ENCODE peak calls at places on chromosomes 11 and 22, in four cellular contexts. One of them, this sample, is unnamed.

GRCh38 chr11:12362857-12363256 is 14.5 kb upstream of the PARVA start:
- DNase-seq in testis: no peak
- DNase-seq in A549: no peak
- DNase-seq in endothelial cell of umbilical vein: no peak
- DNase-seq in this sample: no peak

GRCh38 chr11:707817-708420 is 1.9 kb downstream of the EPS8L2 start:
- DNase-seq in testis: no peak
- DNase-seq in endothelial cell of umbilical vein: no peak
- DNase-seq in A549: no peak
- DNase-seq in this sample: no peak

GRCh38 chr11:116955548-116955947 is 118.1 kb upstream of the APOA1 start:
- DNase-seq in endothelial cell of umbilical vein: no peak
- DNase-seq in testis: no peak
- DNase-seq in A549: no peak
- DNase-seq in this sample: no peak

GRCh38 chr11:114147389-114148382 is 88.2 kb downstream of the ZBTB16 start:
- DNase-seq in A549: no peak
- DNase-seq in testis: no peak
- DNase-seq in endothelial cell of umbilical vein: peak; percentile 26
- DNase-seq in this sample: peak; percentile 77

GRCh38 chr11:122668562-122669090 is 13.1 kb downstream of the UBASH3B start:
- DNase-seq in endothelial cell of umbilical vein: peak; percentile 20
- DNase-seq in testis: no peak
- DNase-seq in A549: peak; percentile 60
- DNase-seq in this sample: no peak

GRCh38 chr22:41998361-41999261 is at the start of gene WBP2NL:
- DNase-seq in testis: peak; percentile 94
- DNase-seq in A549: peak; percentile 90
- DNase-seq in endothelial cell of umbilical vein: peak; percentile 79
- DNase-seq in this sample: peak; percentile 87

GRCh38 chr11:32152821-32153220 is 61.9 kb downstream of the RCN1 start:
- DNase-seq in A549: no peak
- DNase-seq in testis: no peak
- DNase-seq in endothelial cell of umbilical vein: no peak
- DNase-seq in this sample: no peak

GRCh38 chr11:119696378-119697157 is 32.4 kb downstream of the NECTIN1 start:
- DNase-seq in A549: no peak
- DNase-seq in endothelial cell of umbilical vein: no peak
- DNase-seq in testis: no peak
- DNase-seq in this sample: no peak

DNA sequence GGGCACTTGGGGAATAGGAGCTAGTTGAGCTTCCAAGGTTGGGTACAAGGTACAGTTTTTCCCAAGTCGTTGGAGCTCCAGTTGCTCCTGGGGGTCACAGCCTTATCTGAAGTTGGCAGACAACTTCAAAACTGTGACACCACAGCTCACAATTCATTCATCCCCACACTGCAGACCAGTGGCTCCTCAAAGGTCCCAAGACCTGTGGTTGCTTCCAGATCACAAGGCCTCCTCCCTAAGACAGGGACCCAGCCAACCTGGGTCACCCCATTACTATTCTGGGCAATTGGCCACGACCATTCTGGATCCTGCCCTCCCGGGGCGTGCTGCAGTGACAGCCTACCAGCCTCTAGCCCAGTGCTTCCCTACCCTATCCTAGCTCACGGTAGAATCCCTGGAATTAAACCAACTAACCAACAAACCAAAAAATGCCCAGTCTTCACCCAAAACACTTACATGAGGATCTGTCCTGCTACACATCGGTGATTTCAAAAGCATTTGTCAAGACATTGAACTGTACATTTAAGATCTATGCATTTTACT is 862 bp upstream of the PDXP start:
- DNase-seq in endothelial cell of umbilical vein: no peak
- DNase-seq in testis: no peak
- DNase-seq in A549: no peak
- DNase-seq in this sample: peak; percentile 67
- TF ChIP-seq POLR2A in endothelial cell of umbilical vein: no peak
- TF ChIP-seq POLR2A in testis: no peak
- TF ChIP-seq POLR2A in A549: no peak
- TF ChIP-seq POLR2A in this sample: no peak

DNA sequence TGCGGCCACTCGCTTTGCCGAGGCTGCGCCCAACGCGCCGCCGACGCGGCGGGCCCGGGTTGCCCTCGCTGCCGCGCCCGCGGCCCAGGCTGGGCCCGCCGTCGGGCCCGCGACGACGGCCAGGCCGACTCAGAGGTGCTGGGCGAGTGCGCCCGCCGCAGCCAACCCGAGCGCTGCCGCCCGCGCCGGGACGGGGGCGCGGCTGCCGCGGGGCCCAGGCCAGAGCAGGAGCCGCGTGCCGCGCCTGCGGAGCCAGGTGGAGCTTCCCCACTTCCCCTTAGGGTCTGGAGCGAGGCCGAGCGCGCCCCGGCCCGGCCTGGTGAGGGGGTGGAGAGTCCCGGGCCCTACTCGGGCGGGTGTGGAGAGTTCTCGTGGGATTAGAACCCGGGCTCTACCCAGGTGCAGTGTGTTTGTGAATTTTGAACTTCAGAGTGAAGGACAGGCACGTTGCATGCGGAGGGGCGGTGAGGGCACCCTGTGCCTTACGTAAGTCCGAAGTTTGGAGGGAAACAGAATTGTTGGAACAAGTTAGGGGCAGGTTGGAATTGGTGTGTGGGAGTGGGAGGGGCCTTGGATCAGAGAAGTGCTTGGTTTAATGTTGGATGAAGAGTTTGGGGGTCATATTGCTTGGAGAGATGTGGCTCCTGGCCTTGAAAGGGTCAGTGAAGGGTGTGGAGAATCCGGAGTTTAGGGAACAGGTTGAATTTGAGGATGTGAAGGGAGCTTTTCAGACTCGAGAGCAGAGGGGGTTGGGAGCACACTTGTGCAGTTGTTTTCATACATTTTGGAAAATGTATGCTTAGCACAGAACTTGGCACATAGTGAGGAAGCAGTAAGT is 697 bp downstream of the RNF169 start:
- DNase-seq in endothelial cell of umbilical vein: peak; percentile 73
- DNase-seq in testis: peak; percentile 54
- DNase-seq in A549: peak; percentile 60
- DNase-seq in this sample: peak; percentile 75
- TF ChIP-seq POLR2A in endothelial cell of umbilical vein: no peak
- TF ChIP-seq POLR2A in testis: no peak
- TF ChIP-seq POLR2A in A549: no peak
- TF ChIP-seq POLR2A in this sample: peak; percentile 24

GRCh38 chr11:110564676-110565343 is 135.1 kb downstream of the FDX1 start:
- DNase-seq in A549: no peak
- DNase-seq in testis: no peak
- DNase-seq in endothelial cell of umbilical vein: no peak
- DNase-seq in this sample: no peak
- TF ChIP-seq POLR2A in A549: no peak
- TF ChIP-seq POLR2A in testis: no peak
- TF ChIP-seq POLR2A in endothelial cell of umbilical vein: no peak
- TF ChIP-seq POLR2A in this sample: no peak

DNA sequence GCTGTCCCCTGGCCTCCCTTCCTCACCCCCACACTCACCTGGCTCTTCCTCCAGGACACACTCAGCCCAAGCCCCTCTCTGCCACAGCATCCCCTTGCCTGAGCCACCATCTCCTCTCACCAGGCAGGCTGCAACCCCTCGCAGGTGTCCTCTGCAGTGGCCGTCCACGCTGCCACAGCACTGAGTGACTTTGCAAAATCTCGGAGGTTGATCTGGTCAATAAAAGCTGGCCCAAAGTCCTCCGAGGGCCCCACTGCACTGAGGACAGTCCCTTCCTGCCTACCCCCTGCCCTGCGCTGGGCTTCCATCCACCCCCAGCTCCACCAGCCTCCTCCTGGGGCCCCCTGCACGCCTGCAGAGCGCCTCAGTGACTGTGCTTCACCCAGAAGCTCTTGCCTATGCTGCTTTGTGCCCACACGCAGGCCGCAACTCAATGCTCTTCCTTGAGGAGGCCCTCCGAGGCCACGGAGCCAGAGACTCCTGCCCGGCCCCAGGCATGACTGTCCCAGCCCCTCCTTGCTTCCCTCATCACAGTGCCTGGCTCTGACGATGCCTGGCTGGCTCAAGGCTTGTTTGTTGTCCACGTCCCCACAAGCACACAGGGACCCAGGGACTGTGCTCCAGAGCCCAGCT is 30.8 kb upstream of the SLC22A12 start:
- DNase-seq in A549: no peak
- DNase-seq in endothelial cell of umbilical vein: no peak
- DNase-seq in testis: no peak
- DNase-seq in this sample: no peak
- TF ChIP-seq POLR2A in A549: no peak
- TF ChIP-seq POLR2A in endothelial cell of umbilical vein: no peak
- TF ChIP-seq POLR2A in testis: no peak
- TF ChIP-seq POLR2A in this sample: no peak

DNA sequence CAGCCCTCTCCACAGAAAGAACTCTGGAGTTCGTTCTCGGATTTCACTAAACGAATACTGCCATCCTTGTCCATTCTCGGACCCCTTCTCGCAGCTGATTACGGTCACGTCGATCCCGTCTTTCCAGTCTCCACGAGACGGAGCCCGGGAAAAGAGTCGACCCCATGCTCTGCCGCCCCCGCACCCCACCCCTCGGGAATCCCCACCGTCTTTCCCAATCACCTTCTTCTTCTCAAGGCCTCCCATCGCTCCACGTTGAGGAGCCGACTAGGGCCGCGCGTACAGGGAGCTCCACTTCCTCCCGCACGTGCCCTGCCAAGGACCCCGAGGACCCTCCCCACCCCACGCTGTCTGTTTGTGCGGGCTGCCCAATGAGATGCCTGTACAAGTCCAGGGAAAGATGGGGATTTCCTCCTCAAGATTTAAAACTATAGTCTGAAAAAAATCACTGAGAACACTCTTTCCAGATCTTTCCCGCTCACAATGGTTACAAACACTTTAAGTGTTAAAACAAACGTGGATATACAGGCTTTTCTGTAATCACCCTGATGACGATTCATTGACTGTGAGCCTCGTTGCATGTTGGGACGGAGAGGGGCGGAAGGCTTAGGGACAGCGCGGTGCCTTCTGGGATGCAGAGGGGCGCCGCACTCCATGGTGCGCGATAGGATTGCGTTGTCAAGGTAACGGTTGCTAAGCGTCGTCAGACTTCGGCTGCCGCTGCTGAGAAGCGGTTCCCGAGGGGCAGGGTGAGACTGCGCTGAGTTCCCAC is at the start of gene PES1:
- DNase-seq in endothelial cell of umbilical vein: peak; percentile 99
- DNase-seq in testis: peak; percentile 98
- DNase-seq in A549: peak; percentile 98
- DNase-seq in this sample: peak; percentile 99
- TF ChIP-seq POLR2A in endothelial cell of umbilical vein: no peak
- TF ChIP-seq POLR2A in testis: no peak
- TF ChIP-seq POLR2A in A549: peak; percentile 31
- TF ChIP-seq POLR2A in this sample: peak; percentile 55